ENCODE peak calls at places on chromosomes 3 and 15, in four cellular contexts. W, Z, F and D are unnamed samples.

GRCh38 chr3:139113766-139114165 is 69.1 kb upstream of the PRR23C start:
- DNase-seq in Z (no peak), F (no peak), W (no peak), D (no peak)

GRCh38 chr3:136070334-136070733 is 104.8 kb downstream of the PPP2R3A start:
- DNase-seq in W (no peak), Z (no peak), F (no peak), D (no peak)

GRCh38 chr3:129501630-129502029 is 26.8 kb upstream of the RHO start:
- DNase-seq in W (no peak), F (no peak), Z (no peak), D (no peak)

GRCh38 chr3:69784854-69785523 is 45.7 kb downstream of the MITF start:
- DNase-seq in Z (peak; percentile 11), F (peak; percentile 89), W (no peak), D (no peak)

GRCh38 chr15:82709081-82709420 is 624 bp downstream of the AP3B2 start:
- DNase-seq in Z (no peak), F (no peak), W (no peak), D (peak; percentile 88)

GRCh38 chr15:59436774-59437472 is 1.1 kb upstream of the FAM81A start:
- DNase-seq in F (peak; percentile 65), W (no peak), Z (peak; percentile 37), D (no peak)

GRCh38 chr3:122691195-122691594 is 10.6 kb downstream of the PARP14 start:
- DNase-seq in Z (no peak), W (no peak), F (no peak), D (no peak)

GRCh38 chr15:66253643-66254363 is at the start of gene MEGF11:
- DNase-seq in Z (peak; percentile 88), F (no peak), W (no peak), D (no peak)

GRCh38 chr15:57751177-57751800 is 44.8 kb downstream of the POLR2M start:
- DNase-seq in W (peak; percentile 26), F (no peak), Z (peak; percentile 48), D (peak; percentile 63)

DNA sequence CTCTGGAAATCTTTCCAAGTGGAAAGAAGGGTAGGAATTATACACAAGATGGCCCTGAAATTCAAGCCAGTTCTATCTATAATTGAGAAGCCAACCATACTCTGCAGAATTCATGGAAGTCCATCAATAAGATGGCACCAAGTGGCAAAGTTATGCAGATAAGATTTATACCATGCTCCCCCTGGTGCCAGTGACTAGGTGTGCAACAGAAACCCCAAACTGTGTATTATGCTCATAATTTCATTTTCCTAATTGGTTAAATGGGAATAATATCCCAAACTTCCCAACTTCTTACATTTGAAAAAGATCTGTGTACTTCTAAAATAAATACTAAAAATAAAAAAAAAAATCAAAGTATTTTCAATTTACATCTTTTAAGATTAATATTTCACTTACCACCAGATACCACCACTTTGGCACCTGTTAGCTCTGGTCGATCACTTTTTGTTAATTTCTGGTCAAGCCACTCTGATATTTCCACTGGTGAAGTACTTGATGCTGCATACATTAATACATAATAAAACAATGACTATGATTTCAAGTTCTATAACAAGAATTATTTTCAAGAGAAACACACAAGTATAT is 25.9 kb downstream of the ETFA start:
- DNase-seq in W (no peak), Z (peak; percentile 38), F (no peak), D (no peak)
- H3K36me3 ChIP-seq in W (peaks cover 3% of the 10 kb centered on the region), Z (peaks cover 29% of the 10 kb centered on the region), F (peaks cover 19% of the 10 kb centered on the region), D (peaks cover 72% of the 10 kb centered on the region)

GRCh38 chr3:20673866-20674265 is 487.9 kb upstream of the SGO1 start:
- DNase-seq in F (no peak), Z (no peak), W (no peak), D (no peak)
- H3K9me3 ChIP-seq in F (no peaks in the 10 kb centered on the region), Z (no peaks in the 10 kb centered on the region), W (no peaks in the 10 kb centered on the region), D (peaks cover 5% of the 10 kb centered on the region)

GRCh38 chr15:41080144-41080543 is 35.9 kb downstream of the INO80 start:
- DNase-seq in W (no peak), F (no peak), Z (no peak), D (no peak)
- H3K36me3 ChIP-seq in W (peaks cover 17% of the 10 kb centered on the region), F (peaks cover 47% of the 10 kb centered on the region), Z (peaks cover 39% of the 10 kb centered on the region), D (peaks cover 90% of the 10 kb centered on the region)

GRCh38 chr15:20358066-20358780 is 183.4 kb downstream of the GOLGA6L6 start:
- DNase-seq in Z (no peak), F (peak; percentile 72), W (no peak), D (no peak)

GRCh38 chr15:20357139-20358065 is 184.2 kb downstream of the GOLGA6L6 start:
- DNase-seq in Z (no peak), W (no peak), F (peak; percentile 72), D (no peak)

GRCh38 chr15:20361091-20361490 is 180.5 kb downstream of the GOLGA6L6 start:
- DNase-seq in W (no peak), F (no peak), Z (no peak), D (no peak)

GRCh38 chr15:20356444-20357138 is 185.0 kb downstream of the GOLGA6L6 start:
- DNase-seq in W (peak; percentile 35), Z (peak; percentile 88), F (peak; percentile 69), D (peak; percentile 90)

GRCh38 chr15:20358781-20359414 is 182.7 kb downstream of the GOLGA6L6 start:
- DNase-seq in W (no peak), Z (no peak), F (no peak), D (no peak)
- H3K9me3 ChIP-seq in W (peaks cover 16% of the 10 kb centered on the region), Z (no peaks in the 10 kb centered on the region), F (peaks cover 3% of the 10 kb centered on the region), D (peaks cover 89% of the 10 kb centered on the region)

GRCh38 chr15:50593761-50594160 is 47.3 kb upstream of the USP50 start:
- DNase-seq in Z (no peak), F (no peak), W (no peak), D (no peak)

GRCh38 chr15:50594311-50594710 is 47.8 kb upstream of the USP50 start:
- DNase-seq in W (no peak), Z (no peak), F (no peak), D (no peak)

GRCh38 chr15:50590288-50590687 is 43.8 kb upstream of the USP50 start:
- DNase-seq in W (no peak), F (no peak), Z (no peak), D (no peak)
- H3K36me3 ChIP-seq in W (peaks cover 5% of the 10 kb centered on the region), F (peaks cover 20% of the 10 kb centered on the region), Z (peaks cover 81% of the 10 kb centered on the region), D (peaks cover 91% of the 10 kb centered on the region)

DNA sequence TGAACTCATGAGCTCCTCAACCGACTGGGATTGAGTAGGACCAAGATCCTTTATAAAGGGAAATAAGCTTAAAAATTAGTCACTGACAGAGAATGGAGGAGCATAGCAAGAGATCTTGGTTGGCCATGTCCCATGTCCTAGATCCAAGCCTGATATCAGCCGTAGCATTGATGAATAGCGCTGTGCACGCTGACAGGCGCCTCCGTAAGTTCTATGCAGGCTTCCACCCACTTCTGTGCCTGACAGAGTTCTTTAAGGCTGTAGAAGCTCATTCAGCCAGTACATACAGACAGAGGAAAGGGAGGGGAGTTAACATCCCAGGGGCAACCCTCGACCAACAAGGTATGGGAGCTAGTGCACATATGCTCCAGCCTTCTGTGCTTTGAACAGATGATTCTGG is 251.7 kb upstream of the TBC1D5 start:
- DNase-seq in F (no peak), Z (no peak), W (no peak), D (no peak)
- H3K9me3 ChIP-seq in F (no peaks in the 10 kb centered on the region), Z (no peaks in the 10 kb centered on the region), W (no peaks in the 10 kb centered on the region), D (no peaks in the 10 kb centered on the region)

GRCh38 chr3:128089135-128089534 is 34.5 kb downstream of the RUVBL1 start:
- DNase-seq in F (no peak), W (no peak), Z (no peak), D (no peak)
- H3K36me3 ChIP-seq in F (no peaks in the 10 kb centered on the region), W (peaks cover 16% of the 10 kb centered on the region), Z (peaks cover 61% of the 10 kb centered on the region), D (peaks cover 64% of the 10 kb centered on the region)

GRCh38 chr15:25181290-25182097 is 226.7 kb downstream of the SNRPN start:
- DNase-seq in W (no peak), Z (no peak), F (peak; percentile 46), D (peak; percentile 9)

GRCh38 chr15:25182736-25183445 is 228.1 kb downstream of the SNRPN start:
- DNase-seq in Z (no peak), W (no peak), F (peak; percentile 40), D (peak; percentile 62)

GRCh38 chr15:25180606-25181289 is 226.0 kb downstream of the SNRPN start:
- DNase-seq in F (peak; percentile 53), Z (no peak), W (no peak), D (peak; percentile 12)

GRCh38 chr15:25183581-25184330 is 229.0 kb downstream of the SNRPN start:
- DNase-seq in Z (no peak), W (no peak), F (peak; percentile 36), D (peak; percentile 30)

DNA sequence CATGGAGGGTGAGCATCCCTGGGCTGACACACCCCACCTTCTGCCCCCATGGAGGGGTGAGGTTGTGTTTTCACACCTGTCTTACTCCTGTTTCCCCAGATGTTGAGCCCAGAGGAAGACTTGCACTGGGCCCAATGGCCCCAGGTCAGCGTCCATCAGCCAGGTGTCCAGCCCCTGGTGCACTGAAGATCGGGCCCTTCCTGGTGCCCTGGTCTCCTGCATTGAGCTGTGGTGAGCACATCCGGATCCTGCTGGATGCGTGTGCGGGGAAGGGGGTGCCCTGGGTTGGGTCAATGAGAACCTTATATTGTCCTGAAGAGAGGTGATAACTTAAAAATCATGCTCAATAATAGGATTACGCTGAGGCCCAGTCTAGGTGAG is 227.3 kb downstream of the SNRPN start:
- DNase-seq in W (no peak), F (peak; percentile 35), Z (no peak), D (peak; percentile 11)
- H3K9me3 ChIP-seq in W (peaks cover 53% of the 10 kb centered on the region), F (peaks cover under 1% of the 10 kb centered on the region), Z (no peaks in the 10 kb centered on the region), D (no peaks in the 10 kb centered on the region)

GRCh38 chr15:81002254-81003022 is 1.7 kb downstream of the TLNRD1 start:
- DNase-seq in W (no peak), Z (no peak), F (no peak), D (peak; percentile 73)
- H3K36me3 ChIP-seq in W (peaks cover 7% of the 10 kb centered on the region), Z (peaks cover 22% of the 10 kb centered on the region), F (no peaks in the 10 kb centered on the region), D (peaks cover 6% of the 10 kb centered on the region)